ENCODE peak calls at places on chromosomes 13 and 19, in ten cellular contexts. T is breast epithelium, J is heart right ventricle, B is fibroblast of lung, R is upper lobe of right lung, Z is cardiac muscle cell, F is Panc1, L is adrenal gland, S is psoas muscle, E is left ventricle myocardium inferior. U is an unnamed sample. For H3K27me3, the result is how much of the 10 kb centered on the place peaks cover.

GRCh38 chr13:41648314-41648935 is 191.1 kb downstream of the RGCC start:
- DNase-seq in T (no peak), J (no peak), B (peak), R (no peak), Z (no peak), F (peak), L (no peak), S (no peak), E (no peak), U (no peak)

GRCh38 chr19:40802300-40803169 is 3.5 kb downstream of the EGLN2 start:
- DNase-seq in T (no peak), J (peak), B (no peak), R (peak), Z (no peak), F (no peak), L (peak), S (peak), E (peak), U (peak)

GRCh38 chr13:31997641-31998040 is 33.9 kb upstream of the FRY start:
- DNase-seq in T (no peak), J (no peak), B (no peak), R (no peak), Z (no peak), F (no peak), L (no peak), S (no peak), E (no peak), U (no peak)

GRCh38 chr19:2038284-2039081 is 12.6 kb downstream of the MKNK2 start:
- DNase-seq in T (no peak), J (no peak), B (no peak), R (peak), Z (no peak), F (no peak), L (peak), S (no peak), E (no peak), U (no peak)

GRCh38 chr13:24693862-24694471 is 13.8 kb downstream of the ATP12A start:
- DNase-seq in T (no peak), J (peak), B (peak), R (peak), Z (peak), F (no peak), L (peak), S (no peak), E (no peak), U (peak)

GRCh38 chr19:31882709-31883108 is 462.7 kb upstream of the ZNF507 start:
- DNase-seq in T (no peak), J (no peak), B (no peak), R (no peak), Z (no peak), F (no peak), L (no peak), S (no peak), E (no peak), U (no peak)

GRCh38 chr13:113032291-113032690 is 63.3 kb downstream of the MCF2L start:
- DNase-seq in T (no peak), J (no peak), B (no peak), R (no peak), Z (no peak), F (no peak), L (no peak), S (no peak), E (no peak), U (no peak)

GRCh38 chr13:111519041-111519440 is 198.6 kb downstream of the TEX29 start:
- DNase-seq in T (peak), J (no peak), B (no peak), R (no peak), Z (no peak), F (no peak), L (no peak), S (no peak), E (no peak), U (no peak)

GRCh38 chr19:55256562-55257460 is 2.0 kb downstream of the PPP6R1 start:
- DNase-seq in T (no peak), J (no peak), B (no peak), R (no peak), Z (no peak), F (no peak), L (peak), S (no peak), E (no peak), U (no peak)

GRCh38 chr13:60370343-60370742 is 26.7 kb upstream of the TDRD3 start:
- DNase-seq in T (no peak), J (no peak), B (no peak), R (no peak), Z (no peak), F (no peak), L (no peak), S (no peak), E (no peak), U (no peak)

GRCh38 chr13:91247768-91248167 is 99.7 kb upstream of the MIR17HG start:
- DNase-seq in T (no peak), J (no peak), B (no peak), R (no peak), Z (no peak), F (no peak), L (no peak), S (no peak), E (no peak), U (no peak)

GRCh38 chr13:110352735-110353134 is 45.7 kb downstream of the COL4A2 start:
- DNase-seq in T (no peak), J (no peak), B (no peak), R (no peak), Z (no peak), F (no peak), L (no peak), S (no peak), E (no peak), U (no peak)

GRCh38 chr13:57633950-57634828 is 2.6 kb downstream of the PCDH17 start:
- DNase-seq in T (no peak), J (peak), B (peak), R (peak), Z (no peak), F (no peak), L (no peak), S (no peak), E (no peak), U (no peak)

GRCh38 chr13:51840917-51841316 is 4.1 kb downstream of the TMEM272 start:
- DNase-seq in T (no peak), J (no peak), B (no peak), R (no peak), Z (no peak), F (no peak), L (no peak), S (no peak), E (no peak), U (no peak)

GRCh38 chr13:70424428-70424827 is 316.2 kb upstream of the KLHL1 start:
- DNase-seq in T (no peak), J (no peak), B (no peak), R (no peak), Z (no peak), F (no peak), L (no peak), S (no peak), E (no peak), U (no peak)

GRCh38 chr19:48255376-48256303 is at the start of gene CARD8:
- DNase-seq in T (peak), J (peak), B (peak), R (peak), Z (peak), F (peak), L (peak), S (peak), E (peak), U (peak)
- TF ChIP-seq CTCF in T (no peak), J (no peak), B (peak), R (no peak), Z (no peak), F (no peak), L (no peak), S (no peak), E (no peak), U (peak)

DNA sequence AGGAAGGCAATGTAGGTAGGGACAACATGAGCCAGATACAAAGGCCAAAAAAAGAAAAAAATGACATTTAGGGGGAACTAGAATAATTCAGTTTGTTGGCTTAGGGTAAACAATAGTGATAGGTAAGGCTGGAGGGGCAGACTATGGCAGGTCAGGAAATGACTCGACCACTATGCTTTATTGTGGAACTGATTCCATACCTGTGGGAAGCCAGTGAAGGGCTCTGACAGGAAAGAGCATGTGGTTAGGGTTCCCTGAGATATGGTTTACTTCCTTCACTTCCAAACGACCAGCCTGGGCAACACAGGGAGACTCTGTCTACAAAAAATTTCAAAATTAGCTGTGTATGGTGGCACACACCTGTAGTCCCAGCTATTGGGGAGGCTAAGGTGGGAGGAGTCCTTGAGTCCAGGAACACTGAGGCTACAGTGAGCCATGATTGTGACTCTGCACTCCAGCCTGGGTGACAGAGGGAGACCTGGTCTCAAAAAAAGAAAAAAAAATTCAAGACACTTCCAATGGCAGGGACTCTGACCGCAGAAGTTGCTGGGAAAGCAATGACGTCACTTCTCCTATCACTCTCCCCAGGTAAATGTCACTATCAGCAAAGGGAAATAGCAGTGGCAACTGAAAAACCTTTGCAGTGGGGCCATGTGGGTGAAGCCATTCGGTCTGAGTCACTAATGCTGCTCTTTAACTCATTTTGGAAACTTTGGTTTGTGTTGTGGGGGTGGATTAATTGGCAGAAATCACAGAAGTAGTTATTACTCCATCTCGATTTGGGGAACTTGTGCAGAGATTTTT is 192.8 kb upstream of the TSC22D1 start:
- DNase-seq in T (no peak), J (no peak), B (peak), R (no peak), Z (no peak), F (no peak), L (no peak), S (no peak), E (no peak), U (no peak)
- H3K27me3 ChIP-seq in T (under half), J (under half), B (under half), R (under half), Z (under half), F (under half), L (under half), S (under half), E (under half), U (under half)

GRCh38 chr13:94660695-94661324 is 51.5 kb downstream of the SOX21 start:
- DNase-seq in T (no peak), J (no peak), B (peak), R (no peak), Z (no peak), F (no peak), L (no peak), S (no peak), E (no peak), U (no peak)
- TF ChIP-seq CTCF in T (no peak), J (no peak), B (peak), R (no peak), Z (peak), F (peak), L (no peak), S (no peak), E (no peak), U (no peak)

GRCh38 chr19:11478167-11479089 is 2.4 kb downstream of the ELAVL3 start:
- DNase-seq in T (no peak), J (no peak), B (no peak), R (no peak), Z (no peak), F (no peak), L (no peak), S (no peak), E (no peak), U (no peak)
- H3K27me3 ChIP-seq in T (under half), J (under half), B (under half), R (under half), Z (half or more), F (under half), L (under half), S (under half), E (half or more), U (under half)

GRCh38 chr13:53382008-53382407 is 353.4 kb downstream of the OLFM4 start:
- DNase-seq in T (no peak), J (no peak), B (no peak), R (no peak), Z (peak), F (no peak), L (no peak), S (no peak), E (no peak), U (no peak)
- TF ChIP-seq CTCF in T (no peak), J (no peak), B (no peak), R (no peak), Z (no peak), F (no peak), L (no peak), S (no peak), E (no peak), U (no peak)

DNA sequence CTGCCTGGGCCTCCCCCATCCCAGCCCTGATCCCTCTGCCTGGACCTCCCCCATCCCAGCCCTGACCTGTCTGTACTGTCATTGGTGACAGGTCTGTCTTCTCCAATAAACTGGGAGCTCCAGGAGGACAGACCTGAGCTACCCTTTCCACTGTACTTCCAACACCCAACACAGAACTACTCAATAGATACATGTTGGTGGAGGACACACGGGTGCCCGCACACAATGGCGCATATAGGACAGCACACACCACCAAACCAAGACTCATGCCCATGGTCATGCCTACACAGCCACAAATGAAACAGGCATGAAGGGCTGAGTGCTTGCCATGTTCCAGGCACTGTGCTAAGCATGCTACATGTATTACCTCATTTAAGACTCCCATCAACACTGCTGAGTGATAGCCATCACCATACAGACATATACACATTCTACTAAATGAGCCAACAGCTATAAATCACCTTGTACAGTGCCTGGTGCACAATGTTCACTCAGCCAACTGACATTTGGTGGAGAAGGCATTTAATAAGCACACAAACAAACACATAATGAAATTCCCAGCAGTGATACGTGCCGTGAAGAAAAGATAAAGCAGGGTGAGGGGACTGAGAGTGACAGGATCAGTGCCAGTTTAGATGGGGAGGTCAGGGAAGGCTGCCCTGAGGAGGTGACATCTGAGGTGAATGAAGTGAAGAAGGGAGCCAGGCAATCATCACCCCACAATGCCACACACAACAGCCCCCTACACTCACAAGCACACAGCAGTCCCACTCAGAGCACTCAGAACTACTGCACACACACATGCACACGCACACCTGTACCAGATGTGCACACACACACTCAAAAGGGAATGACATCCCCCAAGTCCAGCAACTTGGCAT is 857 bp downstream of the POU2F2 start:
- DNase-seq in T (no peak), J (no peak), B (no peak), R (no peak), Z (no peak), F (no peak), L (no peak), S (no peak), E (no peak), U (no peak)
- H3K27me3 ChIP-seq in T (under half), J (under half), B (under half), R (under half), Z (half or more), F (under half), L (under half), S (under half), E (half or more), U (under half)

GRCh38 chr13:75101348-75101747 is 380.6 kb downstream of the TBC1D4 start:
- DNase-seq in T (no peak), J (no peak), B (no peak), R (no peak), Z (no peak), F (no peak), L (no peak), S (no peak), E (no peak), U (no peak)

DNA sequence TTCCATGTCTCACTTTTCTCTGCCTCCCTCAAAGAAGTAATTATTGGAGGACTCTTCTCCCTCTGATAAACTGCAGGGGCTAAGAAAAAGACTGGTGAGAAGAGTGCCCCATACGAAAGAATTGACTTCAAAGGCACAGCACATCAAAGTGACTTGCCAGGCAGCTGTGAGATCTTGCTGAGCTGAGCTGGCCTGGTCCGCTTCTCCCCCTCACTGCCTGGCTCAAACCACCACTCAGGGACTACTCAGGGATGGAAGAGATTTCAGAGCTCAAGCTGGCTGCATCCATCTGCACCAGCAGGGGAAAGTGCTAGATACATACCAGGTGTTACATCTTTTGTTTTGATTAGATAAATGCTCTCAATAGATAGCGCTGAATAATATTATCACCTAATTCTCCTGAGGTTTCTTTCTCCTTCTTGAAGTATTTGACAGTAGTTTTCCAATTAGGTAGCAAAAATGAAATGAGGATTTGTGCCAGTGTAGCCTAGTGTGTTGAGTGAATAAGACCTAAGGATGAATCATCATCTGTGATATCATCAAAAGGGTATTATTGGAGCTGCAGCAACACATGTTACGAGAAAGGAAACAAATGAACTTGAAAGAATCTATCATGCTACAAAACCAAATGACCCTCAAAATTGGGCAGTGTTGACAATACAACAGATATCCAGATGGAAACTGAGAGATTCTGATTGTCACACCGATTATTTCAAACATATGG is 379.8 kb downstream of the TBC1D4 start:
- DNase-seq in T (no peak), J (no peak), B (peak), R (no peak), Z (peak), F (no peak), L (no peak), S (no peak), E (no peak), U (no peak)
- TF ChIP-seq CTCF in T (no peak), J (no peak), B (no peak), R (no peak), Z (no peak), F (no peak), L (no peak), S (no peak), E (no peak), U (no peak)

DNA sequence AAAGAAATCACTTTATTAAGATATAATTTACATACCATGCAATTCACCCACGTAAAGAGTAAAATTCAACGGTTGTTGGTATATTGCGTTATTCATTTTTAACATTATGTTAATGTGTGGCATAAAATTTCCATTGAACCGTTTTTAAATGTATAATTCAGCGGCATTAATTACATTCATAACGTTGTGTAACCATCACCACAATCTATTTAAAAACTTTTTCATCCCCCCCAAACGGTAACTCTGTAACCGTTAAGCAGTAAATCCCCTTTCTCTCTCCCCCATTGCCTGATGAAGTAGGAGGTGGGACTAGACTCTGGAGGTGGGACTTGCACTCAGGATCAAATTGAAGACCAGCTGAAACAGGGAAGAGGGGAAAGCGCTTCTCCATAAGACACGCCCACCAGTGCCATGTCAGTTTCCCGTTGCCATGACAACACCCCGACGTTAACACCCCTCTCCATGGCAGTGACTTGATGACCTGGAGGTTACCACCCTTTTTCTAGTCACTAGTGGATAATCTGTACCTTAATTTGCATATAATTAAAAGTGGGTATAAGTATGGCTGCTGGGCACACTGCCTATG is 16.8 kb downstream of the CLEC11A start:
- DNase-seq in T (no peak), J (no peak), B (no peak), R (no peak), Z (no peak), F (no peak), L (no peak), S (no peak), E (no peak), U (no peak)
- H3K27me3 ChIP-seq in T (half or more), J (under half), B (under half), R (under half), Z (under half), F (under half), L (under half), S (under half), E (half or more), U (half or more)

GRCh38 chr19:13151605-13152355 is 1.6 kb downstream of the IER2 start:
- DNase-seq in T (peak), J (peak), B (peak), R (peak), Z (peak), F (no peak), L (peak), S (peak), E (peak), U (peak)

GRCh38 chr19:13153627-13154240 is 3.5 kb downstream of the IER2 start:
- DNase-seq in T (no peak), J (no peak), B (peak), R (no peak), Z (peak), F (no peak), L (peak), S (peak), E (no peak), U (peak)

GRCh38 chr19:13154241-13154778 is 4.1 kb downstream of the IER2 start:
- DNase-seq in T (peak), J (peak), B (peak), R (peak), Z (peak), F (no peak), L (peak), S (peak), E (peak), U (peak)

GRCh38 chr19:13152356-13152853 is 2.2 kb downstream of the IER2 start:
- DNase-seq in T (no peak), J (no peak), B (no peak), R (no peak), Z (no peak), F (no peak), L (no peak), S (no peak), E (no peak), U (no peak)

DNA sequence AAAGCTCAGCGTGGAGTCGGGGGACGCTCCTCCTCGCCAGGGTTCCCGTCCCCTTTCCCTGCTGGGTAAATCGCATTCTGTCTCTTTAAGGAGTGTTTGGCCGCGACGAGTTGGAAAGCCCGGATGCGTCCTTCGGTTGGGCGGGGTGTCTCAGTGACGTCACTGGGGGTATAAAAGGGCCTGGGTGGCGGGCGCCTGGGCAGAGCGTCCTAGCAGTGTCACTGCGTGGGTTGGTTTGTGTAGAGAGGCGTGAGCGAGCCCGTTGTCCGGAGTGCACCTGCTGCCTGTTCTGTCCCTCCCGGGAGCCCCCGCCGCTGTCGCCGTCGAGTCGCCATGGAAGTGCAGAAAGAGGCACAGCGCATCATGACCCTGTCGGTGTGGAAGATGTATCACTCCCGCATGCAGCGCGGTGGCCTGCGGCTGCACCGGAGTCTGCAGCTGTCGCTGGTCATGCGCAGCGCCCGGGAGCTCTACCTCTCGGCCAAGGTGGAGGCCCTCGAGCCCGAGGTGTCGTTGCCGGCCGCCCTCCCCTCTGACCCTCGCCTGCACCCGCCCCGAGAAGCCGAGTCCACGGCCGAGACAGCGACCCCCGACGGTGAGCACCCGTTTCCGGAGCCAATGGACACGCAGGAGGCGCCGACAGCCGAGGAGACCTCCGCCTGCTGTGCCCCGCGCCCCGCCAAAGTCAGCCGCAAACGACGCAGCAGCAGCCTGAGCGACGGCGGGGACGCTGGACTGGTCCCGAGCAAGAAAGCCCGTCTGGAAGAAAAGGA is 2.8 kb downstream of the IER2 start:
- DNase-seq in T (peak), J (peak), B (peak), R (peak), Z (peak), F (no peak), L (peak), S (peak), E (peak), U (peak)
- TF ChIP-seq CTCF in T (peak), J (no peak), B (peak), R (no peak), Z (no peak), F (no peak), L (no peak), S (no peak), E (peak), U (peak)

U was measured in transverse colon.